ENCODE peak calls at places on chromosomes 2 and 18, in seven cellular contexts. R, V, I, J, E, A and C are unnamed samples.

GRCh38 chr2:40330086-40330485 is 121.8 kb downstream of the SLC8A1 start:
- DNase-seq in A (no peak), V (no peak), J (no peak), I (no peak), E (no peak), R (no peak), C (no peak)

GRCh38 chr18:71239111-71239624 is 950.3 kb downstream of the SOCS6 start:
- DNase-seq in A (no peak), E (no peak), V (no peak), I (no peak), R (no peak), J (no peak), C (no peak)

GRCh38 chr2:239531456-239532304 is 130.9 kb upstream of the HDAC4 start:
- DNase-seq in V (no peak), E (no peak), A (no peak), J (no peak), R (peak), I (no peak), C (peak)

GRCh38 chr18:77165489-77166415 is 33.2 kb upstream of the MBP start:
- DNase-seq in I (peak), A (peak), E (peak), R (peak), J (no peak), V (no peak), C (no peak)

GRCh38 chr18:26458526-26459232 is 89.7 kb downstream of the KCTD1 start:
- DNase-seq in E (no peak), A (no peak), V (no peak), J (no peak), I (no peak), R (no peak), C (no peak)

GRCh38 chr2:164143183-164143930 is 407.5 kb upstream of the FIGN start:
- DNase-seq in A (no peak), J (no peak), I (no peak), E (no peak), R (no peak), V (no peak), C (no peak)

GRCh38 chr2:143284087-143284675 is 155.0 kb downstream of the ARHGAP15 start:
- DNase-seq in E (no peak), I (no peak), V (peak), A (no peak), J (no peak), R (no peak), C (no peak)

GRCh38 chr2:218501665-218502064 is 66.5 kb downstream of the USP37 start:
- DNase-seq in E (no peak), A (no peak), I (no peak), V (no peak), J (no peak), R (no peak), C (no peak)

GRCh38 chr2:181563101-181563692 is 93.7 kb downstream of the CERKL start:
- DNase-seq in V (no peak), J (no peak), I (no peak), A (no peak), E (no peak), R (no peak), C (no peak)

GRCh38 chr2:190136259-190136658 is 73.7 kb upstream of the MSTN start:
- DNase-seq in I (no peak), J (no peak), V (no peak), A (no peak), E (no peak), R (no peak), C (no peak)

GRCh38 chr2:142872900-142873724 is 4.4 kb upstream of the KYNU start:
- DNase-seq in A (no peak), E (no peak), J (no peak), I (no peak), V (no peak), R (no peak), C (no peak)

GRCh38 chr2:102001767-102002142 is 10.0 kb downstream of the IL1R2 start:
- DNase-seq in A (no peak), I (no peak), V (no peak), E (no peak), J (no peak), R (no peak), C (no peak)

GRCh38 chr2:190636362-190636761 is 12.5 kb upstream of the NAB1 start:
- DNase-seq in E (no peak), I (no peak), R (no peak), V (no peak), J (no peak), A (no peak), C (no peak)

GRCh38 chr2:219496781-219497494 is 1.8 kb upstream of the GMPPA start:
- DNase-seq in I (peak), J (no peak), E (no peak), R (no peak), A (peak), V (no peak), C (no peak)

GRCh38 chr2:3172265-3172935 is 205.2 kb downstream of the EIPR1 start:
- DNase-seq in A (no peak), R (no peak), I (peak), V (no peak), E (peak), J (no peak), C (no peak)

GRCh38 chr2:216299588-216299987 is 72.7 kb downstream of the MARCHF4 start:
- DNase-seq in R (no peak), I (no peak), J (no peak), E (no peak), A (no peak), V (no peak), C (no peak)

DNA sequence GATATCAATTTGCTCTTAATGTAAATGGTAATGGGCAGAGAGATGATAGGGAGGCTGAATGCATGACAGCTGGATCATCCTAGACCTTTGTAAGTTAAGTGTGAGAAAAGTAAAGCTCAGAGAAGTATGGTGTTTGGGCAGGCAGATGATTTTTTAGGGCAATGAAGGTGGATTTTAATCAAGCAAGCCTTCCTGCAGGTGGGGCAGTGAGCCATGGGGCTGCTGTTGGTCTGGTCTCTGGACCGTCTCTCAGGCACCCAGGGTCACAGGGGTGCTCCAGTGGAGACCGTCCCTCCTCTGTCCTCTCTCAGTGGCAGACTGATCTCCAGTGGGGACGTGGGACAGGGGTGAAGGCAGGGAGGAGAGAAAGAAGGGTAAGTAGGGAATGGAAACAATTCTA is 69.8 kb upstream of the STK17B start:
- DNase-seq in J (no peak), V (no peak), A (no peak), I (no peak), R (no peak), E (no peak), C (no peak)
- TF ChIP-seq CTCF in J (no peak), V (no peak), A (no peak), I (no peak), R (no peak), E (no peak), C (no peak)

GRCh38 chr2:174683392-174683759 is 80.9 kb downstream of the CHRNA1 start:
- DNase-seq in I (no peak), V (peak), E (no peak), A (peak), J (no peak), R (no peak), C (no peak)
- TF ChIP-seq CTCF in I (no peak), V (peak), E (no peak), A (no peak), J (no peak), R (no peak), C (no peak)

DNA sequence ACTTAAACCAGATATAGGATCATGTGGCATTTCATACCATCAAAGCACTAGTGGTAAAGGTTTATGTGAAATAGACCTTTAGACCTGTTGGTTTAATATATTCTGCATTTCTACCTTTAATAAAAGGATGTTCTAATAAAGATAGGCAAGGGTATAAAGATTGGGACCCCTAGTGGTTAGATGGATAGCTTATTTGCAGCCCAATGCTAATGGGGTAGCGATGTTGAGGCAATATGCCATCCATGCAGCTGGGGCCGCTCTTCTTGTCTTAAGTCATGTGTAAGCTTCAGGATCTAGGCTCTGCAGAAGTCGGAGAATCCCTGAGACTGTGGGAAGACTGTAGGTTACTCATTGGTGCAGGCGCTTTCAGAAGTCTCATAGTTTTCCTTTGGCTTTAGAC is 114.9 kb downstream of the ICOS start:
- DNase-seq in R (no peak), I (no peak), A (no peak), J (no peak), V (no peak), E (no peak), C (no peak)
- TF ChIP-seq CTCF in R (no peak), I (no peak), A (no peak), J (peak), V (peak), E (no peak), C (peak)

GRCh38 chr2:43269706-43270105 is 43.3 kb upstream of the ZFP36L2 start:
- DNase-seq in R (peak), J (no peak), E (peak), A (peak), I (peak), V (peak), C (no peak)

GRCh38 chr2:43267393-43267792 is 41.0 kb upstream of the ZFP36L2 start:
- DNase-seq in E (no peak), R (no peak), V (no peak), A (no peak), J (no peak), I (no peak), C (no peak)

GRCh38 chr2:43268066-43268971 is 41.9 kb upstream of the ZFP36L2 start:
- DNase-seq in V (no peak), A (no peak), E (peak), I (peak), R (no peak), J (no peak), C (no peak)

GRCh38 chr2:43270461-43270860 is 44.1 kb upstream of the ZFP36L2 start:
- DNase-seq in A (no peak), R (no peak), V (no peak), I (no peak), E (no peak), J (no peak), C (no peak)

DNA sequence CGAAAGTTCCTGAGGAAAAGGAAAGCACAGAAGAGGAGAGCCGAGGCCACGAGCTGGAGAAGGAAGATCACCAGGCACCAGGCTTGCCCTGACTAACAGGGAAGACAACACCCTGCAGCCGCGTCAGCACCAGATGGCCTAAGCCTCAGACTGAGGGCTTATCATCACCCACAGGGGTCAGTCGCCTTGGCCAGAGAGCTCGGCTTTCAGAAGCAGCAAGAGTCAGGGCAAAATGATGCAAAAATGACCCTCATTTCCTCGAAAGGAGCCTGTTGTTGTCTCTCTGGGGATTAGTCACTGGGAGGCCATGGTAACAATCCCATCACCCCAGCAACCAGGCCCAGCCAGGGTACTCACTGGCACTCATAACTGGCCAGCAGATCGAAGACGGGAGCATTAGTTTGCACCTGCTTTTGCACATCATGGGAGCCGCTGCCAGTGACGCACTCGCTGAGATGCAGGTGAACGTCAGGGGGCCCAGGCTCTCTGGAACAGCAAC is 42.7 kb upstream of the ZFP36L2 start:
- DNase-seq in V (peak), A (peak), J (no peak), I (peak), E (peak), R (peak), C (peak)
- TF ChIP-seq CTCF in V (peak), A (peak), J (no peak), I (no peak), E (no peak), R (no peak), C (no peak)

DNA sequence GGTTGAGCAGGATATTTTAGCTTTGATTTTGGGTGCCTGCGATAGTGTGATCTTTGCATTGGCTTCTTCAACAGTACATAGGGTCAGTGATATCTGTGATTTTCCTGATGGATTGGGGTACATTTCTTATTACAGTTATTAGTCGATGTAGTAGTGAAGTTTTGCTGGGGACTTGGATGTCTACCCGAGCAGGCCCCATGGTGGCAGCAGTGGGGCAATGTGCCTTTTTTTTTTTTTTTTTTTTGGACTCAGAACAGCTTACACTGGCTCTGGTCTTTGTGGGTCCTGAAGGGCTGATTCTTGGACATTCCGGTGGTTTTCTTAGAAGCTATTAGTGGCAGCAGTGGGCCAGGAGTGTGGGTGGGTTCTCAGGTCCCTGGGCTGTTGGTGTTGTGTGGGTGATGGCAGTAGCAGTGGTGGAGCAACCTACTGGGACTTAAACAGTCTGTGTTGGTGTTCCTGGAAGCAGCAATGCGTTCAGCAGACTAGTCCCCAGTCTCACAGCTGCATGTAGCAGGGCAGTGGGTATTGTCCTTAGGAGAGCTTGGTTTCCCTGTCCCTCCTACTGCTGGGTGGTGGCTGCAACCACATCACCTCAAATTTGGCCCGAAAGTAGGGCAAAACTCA is 53.7 kb upstream of the SLC4A10 start:
- DNase-seq in V (no peak), I (no peak), A (no peak), J (no peak), R (no peak), E (no peak), C (no peak)
- TF ChIP-seq CTCF in V (no peak), I (no peak), A (no peak), J (peak), R (no peak), E (no peak), C (no peak)

GRCh38 chr2:192194866-192195547 is at the start of gene TMEFF2:
- DNase-seq in E (peak), V (peak), A (peak), J (peak), R (peak), I (peak), C (no peak)
- TF ChIP-seq CTCF in E (no peak), V (peak), A (no peak), J (peak), R (no peak), I (no peak), C (no peak)

DNA sequence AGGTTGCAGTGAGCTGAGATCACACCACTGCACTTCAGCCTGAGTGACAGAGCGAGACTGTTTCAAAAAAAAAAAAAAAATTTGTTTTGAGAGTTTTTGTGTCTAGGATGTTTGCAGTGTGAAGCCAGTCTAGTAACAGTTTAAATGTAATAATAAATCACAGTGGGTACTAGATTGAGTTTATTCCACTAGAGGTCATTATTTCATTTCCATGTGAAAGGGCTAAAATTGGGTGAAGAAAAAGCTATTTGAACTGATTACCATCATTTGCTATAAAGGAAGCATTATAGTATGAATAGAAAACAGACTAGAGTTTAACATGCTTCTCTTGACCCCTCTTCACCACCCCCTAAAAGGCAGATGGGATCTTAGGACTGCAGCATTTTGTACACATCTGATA is 20.3 kb downstream of the SNRPD1 start:
- DNase-seq in V (no peak), R (no peak), E (no peak), A (no peak), I (no peak), J (no peak), C (no peak)
- TF ChIP-seq CTCF in V (peak), R (no peak), E (no peak), A (no peak), I (no peak), J (no peak), C (peak)